ENCODE peak calls at places on chromosomes 7 and 10, in six cellular contexts. One of them, this sample, is unnamed.

GRCh38 chr10:68604441-68604840 is 44.3 kb downstream of the TET1 start:
- DNase-seq in transverse colon: no peak
- DNase-seq in spleen: no peak
- DNase-seq in stomach: no peak
- DNase-seq in suprapubic skin: no peak
- DNase-seq in endothelial cell of umbilical vein: no peak
- DNase-seq in this sample: no peak

GRCh38 chr10:76675951-76676587 is 961.5 kb downstream of the KCNMA1 start:
- DNase-seq in transverse colon: peak; percentile 13
- DNase-seq in spleen: no peak
- DNase-seq in stomach: no peak
- DNase-seq in suprapubic skin: peak; percentile 73
- DNase-seq in endothelial cell of umbilical vein: no peak
- DNase-seq in this sample: no peak

GRCh38 chr10:92845926-92846325 is 2.4 kb upstream of the EXOC6 start:
- DNase-seq in transverse colon: no peak
- DNase-seq in spleen: no peak
- DNase-seq in stomach: no peak
- DNase-seq in suprapubic skin: no peak
- DNase-seq in endothelial cell of umbilical vein: no peak
- DNase-seq in this sample: no peak

GRCh38 chr10:33501161-33501560 is 166.7 kb upstream of the NRP1 start:
- DNase-seq in transverse colon: no peak
- DNase-seq in spleen: no peak
- DNase-seq in stomach: no peak
- DNase-seq in suprapubic skin: no peak
- DNase-seq in endothelial cell of umbilical vein: no peak
- DNase-seq in this sample: no peak

GRCh38 chr10:50648935-50649227 is 25.1 kb upstream of the SGMS1 start:
- DNase-seq in transverse colon: no peak
- DNase-seq in spleen: no peak
- DNase-seq in stomach: no peak
- DNase-seq in suprapubic skin: no peak
- DNase-seq in endothelial cell of umbilical vein: no peak
- DNase-seq in this sample: no peak

GRCh38 chr7:158924956-158925355 is 68.6 kb downstream of the DYNC2I1 start:
- DNase-seq in transverse colon: no peak
- DNase-seq in spleen: no peak
- DNase-seq in stomach: no peak
- DNase-seq in suprapubic skin: no peak
- DNase-seq in endothelial cell of umbilical vein: peak; percentile 17
- DNase-seq in this sample: no peak

GRCh38 chr10:69093933-69094332 is 6.0 kb downstream of the SRGN start:
- DNase-seq in transverse colon: no peak
- DNase-seq in spleen: no peak
- DNase-seq in stomach: no peak
- DNase-seq in suprapubic skin: no peak
- DNase-seq in endothelial cell of umbilical vein: no peak
- DNase-seq in this sample: no peak

GRCh38 chr10:116211682-116212081 is 61.3 kb downstream of the GFRA1 start:
- DNase-seq in transverse colon: no peak
- DNase-seq in spleen: no peak
- DNase-seq in stomach: no peak
- DNase-seq in suprapubic skin: no peak
- DNase-seq in endothelial cell of umbilical vein: no peak
- DNase-seq in this sample: no peak

GRCh38 chr10:113463777-113464176 is 89.1 kb upstream of the HABP2 start:
- DNase-seq in transverse colon: no peak
- DNase-seq in spleen: no peak
- DNase-seq in stomach: no peak
- DNase-seq in suprapubic skin: no peak
- DNase-seq in endothelial cell of umbilical vein: peak; percentile 35
- DNase-seq in this sample: no peak

GRCh38 chr10:1881636-1882035 is 144.3 kb upstream of the ADARB2 start:
- DNase-seq in transverse colon: no peak
- DNase-seq in spleen: no peak
- DNase-seq in stomach: no peak
- DNase-seq in suprapubic skin: no peak
- DNase-seq in endothelial cell of umbilical vein: no peak
- DNase-seq in this sample: no peak

GRCh38 chr10:117053548-117053947 is 48.6 kb upstream of the SHTN1 start:
- DNase-seq in transverse colon: no peak
- DNase-seq in spleen: no peak
- DNase-seq in stomach: no peak
- DNase-seq in suprapubic skin: no peak
- DNase-seq in endothelial cell of umbilical vein: no peak
- DNase-seq in this sample: no peak

GRCh38 chr7:128203047-128203491 is 38.0 kb upstream of the LEP start:
- DNase-seq in transverse colon: no peak
- DNase-seq in spleen: no peak
- DNase-seq in stomach: no peak
- DNase-seq in suprapubic skin: no peak
- DNase-seq in endothelial cell of umbilical vein: no peak
- DNase-seq in this sample: no peak

GRCh38 chr7:14834888-14835287 is 67.7 kb downstream of the DGKB start:
- DNase-seq in transverse colon: no peak
- DNase-seq in spleen: no peak
- DNase-seq in stomach: no peak
- DNase-seq in suprapubic skin: no peak
- DNase-seq in endothelial cell of umbilical vein: no peak
- DNase-seq in this sample: no peak

GRCh38 chr7:80934286-80934685 is 15.4 kb upstream of the SEMA3C start:
- DNase-seq in transverse colon: no peak
- DNase-seq in spleen: no peak
- DNase-seq in stomach: no peak
- DNase-seq in suprapubic skin: no peak
- DNase-seq in endothelial cell of umbilical vein: no peak
- DNase-seq in this sample: no peak

GRCh38 chr10:51246156-51246555 is 171.9 kb downstream of the PRKG1 start:
- DNase-seq in transverse colon: no peak
- DNase-seq in spleen: no peak
- DNase-seq in stomach: no peak
- DNase-seq in suprapubic skin: no peak
- DNase-seq in endothelial cell of umbilical vein: peak; percentile 78
- DNase-seq in this sample: no peak

GRCh38 chr10:9229702-9230101 is 1175.2 kb downstream of the GATA3 start:
- DNase-seq in transverse colon: no peak
- DNase-seq in spleen: no peak
- DNase-seq in stomach: no peak
- DNase-seq in suprapubic skin: no peak
- DNase-seq in endothelial cell of umbilical vein: no peak
- DNase-seq in this sample: no peak

GRCh38 chr10:123009105-123009805 is 449 bp downstream of the ACADSB start:
- DNase-seq in transverse colon: peak; percentile 30
- DNase-seq in spleen: peak; percentile 88
- DNase-seq in stomach: peak; percentile 28
- DNase-seq in suprapubic skin: peak; percentile 66
- DNase-seq in endothelial cell of umbilical vein: peak; percentile 19
- DNase-seq in this sample: peak; percentile 23

GRCh38 chr7:157378390-157378789 is 41.6 kb downstream of the DNAJB6 start:
- DNase-seq in transverse colon: no peak
- DNase-seq in spleen: no peak
- DNase-seq in stomach: peak; percentile 11
- DNase-seq in suprapubic skin: peak; percentile 21
- DNase-seq in endothelial cell of umbilical vein: no peak
- DNase-seq in this sample: no peak

GRCh38 chr10:74371696-74372095 is 220.7 kb downstream of the ADK start:
- DNase-seq in transverse colon: no peak
- DNase-seq in spleen: no peak
- DNase-seq in stomach: no peak
- DNase-seq in suprapubic skin: no peak
- DNase-seq in endothelial cell of umbilical vein: no peak
- DNase-seq in this sample: no peak

GRCh38 chr7:138625849-138626230 is 75.3 kb downstream of the SVOPL start:
- DNase-seq in transverse colon: no peak
- DNase-seq in spleen: no peak
- DNase-seq in stomach: no peak
- DNase-seq in suprapubic skin: no peak
- DNase-seq in endothelial cell of umbilical vein: no peak
- DNase-seq in this sample: no peak

GRCh38 chr10:110209399-110209925 is 2.1 kb downstream of the MXI1 start:
- DNase-seq in transverse colon: peak; percentile 71
- DNase-seq in spleen: peak; percentile 86
- DNase-seq in stomach: no peak
- DNase-seq in suprapubic skin: peak; percentile 84
- DNase-seq in endothelial cell of umbilical vein: peak; percentile 54
- DNase-seq in this sample: no peak

GRCh38 chr10:123759496-123760070 is 93.4 kb downstream of the GPR26 start:
- DNase-seq in transverse colon: no peak
- DNase-seq in spleen: no peak
- DNase-seq in stomach: no peak
- DNase-seq in suprapubic skin: no peak
- DNase-seq in endothelial cell of umbilical vein: no peak
- DNase-seq in this sample: no peak

GRCh38 chr7:131173148-131173890 is 154.4 kb upstream of the MKLN1 start:
- DNase-seq in transverse colon: no peak
- DNase-seq in spleen: no peak
- DNase-seq in stomach: no peak
- DNase-seq in suprapubic skin: no peak
- DNase-seq in endothelial cell of umbilical vein: no peak
- DNase-seq in this sample: no peak

GRCh38 chr7:30751696-30752273 is at the start of gene INMT:
- DNase-seq in transverse colon: no peak
- DNase-seq in spleen: no peak
- DNase-seq in stomach: no peak
- DNase-seq in suprapubic skin: no peak
- DNase-seq in endothelial cell of umbilical vein: no peak
- DNase-seq in this sample: no peak

GRCh38 chr7:30754315-30754877 is 2.5 kb downstream of the INMT start:
- DNase-seq in transverse colon: no peak
- DNase-seq in spleen: no peak
- DNase-seq in stomach: no peak
- DNase-seq in suprapubic skin: no peak
- DNase-seq in endothelial cell of umbilical vein: no peak
- DNase-seq in this sample: no peak

GRCh38 chr7:30751257-30751650 is 681 bp upstream of the INMT start:
- DNase-seq in transverse colon: no peak
- DNase-seq in spleen: no peak
- DNase-seq in stomach: no peak
- DNase-seq in suprapubic skin: no peak
- DNase-seq in endothelial cell of umbilical vein: no peak
- DNase-seq in this sample: no peak

GRCh38 chr7:30752484-30752883 is 549 bp downstream of the INMT start:
- DNase-seq in transverse colon: no peak
- DNase-seq in spleen: no peak
- DNase-seq in stomach: no peak
- DNase-seq in suprapubic skin: no peak
- DNase-seq in endothelial cell of umbilical vein: no peak
- DNase-seq in this sample: no peak

DNA sequence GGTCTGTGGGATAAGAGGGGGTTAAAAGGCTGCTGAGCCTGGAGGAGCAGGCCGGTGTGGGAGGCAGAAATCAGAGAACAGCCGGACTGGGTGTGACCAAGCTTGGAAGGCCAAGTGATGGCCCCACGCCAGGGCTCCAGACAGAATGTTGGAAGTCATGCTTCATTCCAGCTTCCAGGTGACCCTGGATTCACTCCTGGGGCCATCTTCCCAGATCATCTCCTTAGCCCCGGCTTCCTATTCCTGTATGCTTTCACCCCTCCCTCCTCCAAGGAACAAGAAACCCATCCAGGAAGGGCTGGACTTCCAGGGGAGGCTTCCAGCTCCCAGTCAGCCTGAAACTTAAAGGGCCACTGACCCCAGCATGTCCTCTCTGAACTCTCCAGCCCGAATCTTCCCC is 1.0 kb downstream of the INMT start:
- DNase-seq in transverse colon: peak; percentile 52
- DNase-seq in spleen: no peak
- DNase-seq in stomach: peak; percentile 39
- DNase-seq in suprapubic skin: peak; percentile 77
- DNase-seq in endothelial cell of umbilical vein: no peak
- DNase-seq in this sample: no peak
- TF ChIP-seq POLR2AphosphoS5 in transverse colon: no peak
- TF ChIP-seq POLR2AphosphoS5 in spleen: peak; percentile 6
- TF ChIP-seq POLR2AphosphoS5 in stomach: no peak
- TF ChIP-seq POLR2AphosphoS5 in suprapubic skin: no peak
- TF ChIP-seq POLR2AphosphoS5 in endothelial cell of umbilical vein: no peak
- TF ChIP-seq POLR2AphosphoS5 in this sample: no peak

GRCh38 chr10:30583778-30584415 is 45.7 kb downstream of the LYZL2 start:
- DNase-seq in transverse colon: peak; percentile 79
- DNase-seq in spleen: no peak
- DNase-seq in stomach: peak; percentile 80
- DNase-seq in suprapubic skin: peak; percentile 72
- DNase-seq in endothelial cell of umbilical vein: peak; percentile 96
- DNase-seq in this sample: no peak
- TF ChIP-seq POLR2AphosphoS5 in transverse colon: no peak
- TF ChIP-seq POLR2AphosphoS5 in spleen: no peak
- TF ChIP-seq POLR2AphosphoS5 in stomach: no peak
- TF ChIP-seq POLR2AphosphoS5 in suprapubic skin: no peak
- TF ChIP-seq POLR2AphosphoS5 in endothelial cell of umbilical vein: no peak
- TF ChIP-seq POLR2AphosphoS5 in this sample: no peak

DNA sequence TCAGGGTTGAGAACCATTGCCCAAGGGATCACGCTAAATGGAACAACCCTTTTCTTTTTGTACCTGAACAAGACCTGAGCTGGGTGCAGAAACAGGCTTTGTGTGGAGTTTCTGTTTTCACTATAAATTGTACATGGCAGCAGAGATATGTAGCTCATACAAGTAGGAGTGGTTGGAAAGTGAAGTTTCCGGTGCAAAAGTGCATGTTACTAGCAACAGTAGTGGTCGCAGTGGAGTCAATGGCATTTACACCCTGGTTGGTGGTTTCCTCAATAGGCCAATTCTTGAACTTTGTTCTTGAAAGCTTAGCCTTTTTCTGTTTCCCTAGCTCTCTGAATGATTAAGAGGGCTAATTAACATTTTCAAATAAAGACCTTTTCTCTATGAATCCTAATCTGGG is 170.7 kb downstream of the NEBL start:
- DNase-seq in transverse colon: no peak
- DNase-seq in spleen: no peak
- DNase-seq in stomach: no peak
- DNase-seq in suprapubic skin: no peak
- DNase-seq in endothelial cell of umbilical vein: no peak
- DNase-seq in this sample: no peak
- TF ChIP-seq POLR2AphosphoS5 in transverse colon: no peak
- TF ChIP-seq POLR2AphosphoS5 in spleen: no peak
- TF ChIP-seq POLR2AphosphoS5 in stomach: no peak
- TF ChIP-seq POLR2AphosphoS5 in suprapubic skin: no peak
- TF ChIP-seq POLR2AphosphoS5 in endothelial cell of umbilical vein: no peak
- TF ChIP-seq POLR2AphosphoS5 in this sample: no peak

DNA sequence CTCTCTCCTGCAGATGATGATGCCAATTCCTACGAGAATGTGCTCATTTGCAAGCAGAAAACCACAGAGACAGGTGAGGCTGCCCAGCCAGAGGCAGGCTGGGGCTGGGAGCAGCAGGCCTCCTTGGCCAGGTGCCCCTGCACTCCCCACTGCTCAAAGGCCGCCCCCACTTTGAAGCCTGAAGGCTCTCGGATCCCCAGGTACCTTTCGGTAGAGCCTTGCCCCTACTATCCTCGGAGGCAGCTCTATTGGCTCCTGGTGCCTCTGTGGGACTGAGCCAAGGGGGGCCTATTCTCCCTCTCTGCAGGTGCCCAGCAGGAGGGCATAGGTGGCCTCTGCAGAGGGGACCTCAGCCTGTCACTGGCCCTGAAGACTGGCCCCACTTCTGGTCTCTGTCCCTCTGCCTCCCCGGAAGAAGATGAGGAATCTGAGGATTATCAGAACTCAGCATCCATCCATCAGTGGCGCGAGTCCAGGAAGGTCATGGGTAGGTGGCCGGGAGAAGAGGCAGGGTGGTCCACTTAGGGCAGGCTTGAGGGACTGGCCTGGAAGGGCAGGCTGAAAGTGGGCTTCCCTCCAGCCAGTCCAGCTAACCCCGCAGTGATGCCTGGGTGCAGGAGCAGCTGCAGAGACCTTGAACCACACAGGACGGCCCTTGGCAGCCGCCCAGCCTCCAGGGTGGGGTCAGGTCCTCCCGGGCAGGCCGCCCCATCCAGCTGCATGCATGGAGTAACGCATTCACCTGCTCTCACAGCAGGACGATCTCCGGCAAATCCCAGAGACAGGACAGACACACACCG is 14.1 kb downstream of the LAT2 start:
- DNase-seq in transverse colon: no peak
- DNase-seq in spleen: no peak
- DNase-seq in stomach: no peak
- DNase-seq in suprapubic skin: no peak
- DNase-seq in endothelial cell of umbilical vein: no peak
- DNase-seq in this sample: no peak
- TF ChIP-seq POLR2AphosphoS5 in transverse colon: no peak
- TF ChIP-seq POLR2AphosphoS5 in spleen: peak; percentile 46
- TF ChIP-seq POLR2AphosphoS5 in stomach: no peak
- TF ChIP-seq POLR2AphosphoS5 in suprapubic skin: no peak
- TF ChIP-seq POLR2AphosphoS5 in endothelial cell of umbilical vein: no peak
- TF ChIP-seq POLR2AphosphoS5 in this sample: no peak